ENCODE peak calls at places on chromosome 14, in six cellular contexts. B is mesenchymal stem cell, R is H9, F is IMR-90, Y is trophoblast cell, G is H1. E is an unnamed sample. For H3K9me3, the result is how much of the 10 kb centered on the place peaks cover.

GRCh38 chr14:99568567-99569560 is 35.1 kb downstream of the CCDC85C start:
- DNase-seq in Y (no peak), B (peak), G (no peak), F (peak), R (no peak), E (no peak)

GRCh38 chr14:67602995-67603545 is 3.0 kb upstream of the PIGH start:
- DNase-seq in F (no peak), G (no peak), B (peak), Y (peak), R (no peak), E (no peak)

GRCh38 chr14:95981939-95982338 is 57.2 kb upstream of the C14orf132 start:
- DNase-seq in R (no peak), F (no peak), G (no peak), Y (no peak), B (no peak), E (no peak)

GRCh38 chr14:69538766-69539165 is 35.9 kb downstream of the CCDC177 start:
- DNase-seq in R (no peak), F (no peak), G (no peak), Y (no peak), B (no peak), E (no peak)

GRCh38 chr14:104747876-104748275 is 5.1 kb upstream of the SIVA1 start:
- DNase-seq in G (no peak), B (no peak), R (no peak), F (no peak), Y (peak), E (no peak)

GRCh38 chr14:98953544-98954346 is 318.3 kb downstream of the BCL11B start:
- DNase-seq in Y (peak), F (no peak), R (peak), B (no peak), G (peak), E (no peak)

GRCh38 chr14:70793637-70794036 is 15.7 kb downstream of the MAP3K9 start:
- DNase-seq in Y (peak), R (no peak), F (no peak), G (no peak), B (no peak), E (no peak)

GRCh38 chr14:48323655-48324054 is 648.2 kb upstream of the MDGA2 start:
- DNase-seq in R (no peak), F (peak), B (peak), G (no peak), Y (peak), E (no peak)

GRCh38 chr14:52596320-52596719 is 43.7 kb downstream of the GPR137C start:
- DNase-seq in G (peak), R (peak), Y (no peak), F (no peak), B (no peak), E (no peak)

GRCh38 chr14:90544566-90544965 is 147.7 kb downstream of the CALM1 start:
- DNase-seq in Y (no peak), R (no peak), G (no peak), B (no peak), F (no peak), E (no peak)

GRCh38 chr14:69648480-69649414 is 37.4 kb downstream of the SUSD6 start:
- DNase-seq in B (peak), F (peak), R (no peak), G (no peak), Y (no peak), E (no peak)

GRCh38 chr14:38546932-38547551 is 291.1 kb upstream of the CLEC14A start:
- DNase-seq in G (no peak), B (no peak), R (no peak), F (no peak), Y (no peak), E (no peak)

GRCh38 chr14:93219103-93219726 is 12.2 kb downstream of the UBR7 start:
- DNase-seq in Y (peak), B (peak), R (no peak), F (peak), G (no peak), E (peak)

GRCh38 chr14:37603688-37604251 is 8.3 kb downstream of the TTC6 start:
- DNase-seq in Y (no peak), F (no peak), R (no peak), B (no peak), G (no peak), E (no peak)

GRCh38 chr14:54189358-54190354 is 207.2 kb upstream of the CDKN3 start:
- DNase-seq in G (no peak), R (no peak), F (peak), Y (no peak), B (peak), E (no peak)

GRCh38 chr14:100317897-100318808 is 5.0 kb upstream of the SLC25A47 start:
- DNase-seq in B (peak), G (peak), R (peak), Y (peak), F (peak), E (no peak)

GRCh38 chr14:33432407-33433023 is 493.8 kb downstream of the NPAS3 start:
- DNase-seq in G (no peak), F (peak), R (no peak), B (peak), Y (peak), E (no peak)

GRCh38 chr14:22845103-22845394 is 8.7 kb downstream of the MMP14 start:
- DNase-seq in R (no peak), F (no peak), B (no peak), Y (no peak), G (no peak), E (no peak)

GRCh38 chr14:99910337-99911268 is 117.4 kb downstream of the EML1 start:
- DNase-seq in G (no peak), Y (peak), R (no peak), B (peak), F (peak), E (no peak)

GRCh38 chr14:20501346-20501745 is 4.0 kb upstream of the RNASE10 start:
- DNase-seq in Y (no peak), G (no peak), B (no peak), R (no peak), F (peak), E (no peak)

GRCh38 chr14:71381814-71382213 is 474.6 kb downstream of the PCNX1 start:
- DNase-seq in B (no peak), Y (no peak), R (no peak), F (no peak), G (no peak), E (no peak)

GRCh38 chr14:22147716-22148115 is 441.3 kb downstream of the DAD1 start:
- DNase-seq in F (no peak), Y (no peak), G (no peak), R (no peak), B (no peak), E (no peak)

GRCh38 chr14:54718046-54718445 is 151.1 kb downstream of the SAMD4A start:
- DNase-seq in R (no peak), Y (no peak), G (no peak), F (peak), B (peak), E (no peak)

GRCh38 chr14:101962503-101962874 is 1.9 kb upstream of the DYNC1H1 start:
- DNase-seq in Y (peak), G (no peak), F (peak), R (no peak), B (peak), E (no peak)

GRCh38 chr14:69643430-69644200 is 32.2 kb downstream of the SUSD6 start:
- DNase-seq in Y (no peak), G (no peak), B (no peak), F (peak), R (no peak), E (no peak)

GRCh38 chr14:23447634-23448353 is 12.3 kb upstream of the MYH7 start:
- DNase-seq in F (no peak), R (no peak), Y (no peak), G (peak), B (no peak), E (no peak)

DNA sequence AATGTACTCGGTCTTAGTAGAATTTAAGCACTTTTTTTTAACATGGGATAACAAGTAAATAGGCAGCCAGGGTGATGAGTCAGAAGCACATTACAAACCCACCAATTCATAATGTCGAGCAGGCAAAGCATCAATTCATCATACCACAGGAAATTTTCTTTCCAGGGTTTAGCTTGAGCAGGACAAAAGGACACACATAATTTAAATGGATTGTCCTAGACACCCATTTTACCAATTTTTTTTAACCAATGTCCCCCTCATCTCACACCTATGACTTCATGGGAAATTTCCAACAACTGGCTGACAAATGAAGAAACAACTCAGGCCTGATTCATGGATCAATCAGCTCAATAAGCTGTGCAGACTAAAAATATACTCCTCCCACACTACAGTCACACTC is 58.8 kb upstream of the FOXG1 start:
- DNase-seq in B (peak), Y (no peak), R (no peak), G (no peak), F (no peak), E (no peak)
- H3K9me3 ChIP-seq in B (under half), Y (under half), R (under half), G (under half), F (under half), E (under half)

GRCh38 chr14:50003213-50004021 is 110.5 kb downstream of the ARF6 start:
- DNase-seq in B (peak), F (peak), R (peak), G (peak), Y (peak), E (peak)
- H4K8ac ChIP-seq in B (peak), F (peak), R (no peak), G (peak), Y (peak), E (no peak)

DNA sequence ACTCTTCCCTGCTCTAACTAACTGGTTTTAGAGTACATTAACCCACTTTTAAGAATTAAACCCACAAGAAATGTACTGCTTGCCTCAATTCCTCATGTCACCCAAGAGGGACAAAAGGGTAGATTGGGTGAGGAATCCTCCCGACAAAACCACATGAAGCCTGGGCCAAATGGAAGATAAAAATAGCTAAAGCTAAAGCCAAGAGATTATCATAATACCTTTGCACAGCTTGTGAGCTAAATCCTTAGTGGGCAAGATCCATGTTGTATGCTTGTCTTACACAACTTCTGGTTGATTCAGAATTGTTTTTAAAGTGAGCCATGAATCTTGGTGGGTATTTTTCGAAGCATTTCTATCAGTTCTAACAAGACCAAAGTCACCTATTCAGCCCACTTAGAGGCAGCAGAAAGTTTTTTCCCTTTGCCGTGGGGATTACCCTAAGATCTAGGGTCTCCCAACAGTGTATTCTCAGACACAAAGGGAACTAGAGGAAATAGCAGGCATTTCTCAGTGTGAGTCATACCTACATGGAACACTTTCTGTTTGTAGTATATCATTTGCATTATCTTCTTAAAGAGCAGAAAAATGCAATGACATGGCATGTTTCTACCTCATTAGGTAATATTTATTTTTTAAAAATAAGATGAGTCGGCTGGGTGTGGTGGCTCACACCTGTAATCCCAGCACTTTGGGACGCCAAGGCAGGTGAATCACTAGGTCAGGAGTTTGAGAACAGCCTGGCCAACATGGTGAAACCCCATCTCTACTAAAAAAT is 616.6 kb downstream of the KCNH5 start:
- DNase-seq in B (peak), R (no peak), Y (peak), F (peak), G (no peak), E (no peak)
- H3K9me3 ChIP-seq in B (under half), R (under half), Y (under half), F (under half), G (under half), E (under half)

DNA sequence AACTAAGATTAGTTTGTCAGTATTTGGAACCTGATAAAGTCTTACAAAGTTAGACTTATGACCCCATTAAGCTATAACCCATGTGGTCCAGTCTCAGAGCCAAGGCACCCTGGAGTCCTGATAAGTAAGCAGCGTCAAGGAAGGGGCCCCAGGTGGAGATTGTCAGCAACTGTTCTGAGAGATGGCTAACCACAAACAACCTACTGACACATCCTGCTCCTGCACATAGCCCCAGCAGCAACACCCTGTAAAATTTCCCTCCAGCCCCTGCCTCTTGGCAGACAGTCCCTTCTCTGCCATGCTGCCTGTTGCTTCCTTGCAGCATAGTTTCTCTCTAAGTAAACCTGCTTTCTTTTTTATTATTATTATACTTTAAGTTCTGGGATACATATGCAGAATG is 220.4 kb upstream of the TMEM260 start:
- DNase-seq in G (no peak), R (no peak), Y (no peak), F (no peak), B (no peak), E (no peak)
- H4K8ac ChIP-seq in G (no peak), R (no peak), Y (no peak), F (no peak), B (no peak), E (no peak)

GRCh38 chr14:87178277-87178676 is 814.7 kb downstream of the GALC start:
- DNase-seq in G (no peak), B (no peak), Y (no peak), F (no peak), R (no peak), E (no peak)

GRCh38 chr14:87170179-87170578 is 822.8 kb downstream of the GALC start:
- DNase-seq in Y (no peak), B (no peak), R (peak), F (no peak), G (no peak), E (peak)

GRCh38 chr14:87179936-87180335 is 813.0 kb downstream of the GALC start:
- DNase-seq in F (no peak), Y (no peak), R (no peak), G (no peak), B (peak), E (no peak)

GRCh38 chr14:87171161-87171560 is 821.8 kb downstream of the GALC start:
- DNase-seq in G (no peak), R (no peak), Y (no peak), F (no peak), B (no peak), E (no peak)

GRCh38 chr14:87175175-87175574 is 817.8 kb downstream of the GALC start:
- DNase-seq in B (no peak), Y (no peak), F (no peak), R (no peak), G (no peak), E (no peak)
- H3K9me3 ChIP-seq in B (under half), Y (under half), F (under half), R (under half), G (under half), E (under half)

E was measured in neuronal stem cell.